ENCODE peak calls at places on chromosome 10, in four cellular contexts. One of them, this sample, is unnamed.
A peak's percentile ranks its signal among the peaks of the same experiment; 100 is the strongest.

GRCh38 chr10:80281292-80281691 is 8.2 kb downstream of the MAT1A start:
- DNase-seq in RWPE1: no peak
- DNase-seq in AG09309: no peak
- DNase-seq in SK-N-SH: no peak
- DNase-seq in this sample: no peak

GRCh38 chr10:34933676-34934075 is 118.6 kb upstream of the PARD3 start:
- DNase-seq in AG09309: no peak
- DNase-seq in SK-N-SH: no peak
- DNase-seq in RWPE1: no peak
- DNase-seq in this sample: no peak

GRCh38 chr10:48439031-48439430 is 132.6 kb downstream of the MAPK8 start:
- DNase-seq in RWPE1: no peak
- DNase-seq in SK-N-SH: no peak
- DNase-seq in AG09309: no peak
- DNase-seq in this sample: no peak

GRCh38 chr10:56633876-56634452 is 272.9 kb upstream of the ZWINT start:
- DNase-seq in SK-N-SH: no peak
- DNase-seq in AG09309: no peak
- DNase-seq in RWPE1: no peak
- DNase-seq in this sample: no peak

GRCh38 chr10:110758898-110759297 is 112.8 kb upstream of the PDCD4 start:
- DNase-seq in SK-N-SH: no peak
- DNase-seq in RWPE1: peak; percentile 68
- DNase-seq in AG09309: peak; percentile 33
- DNase-seq in this sample: no peak

GRCh38 chr10:102280397-102281015 is 35.2 kb downstream of the GBF1 start:
- DNase-seq in SK-N-SH: peak; percentile 59
- DNase-seq in AG09309: no peak
- DNase-seq in RWPE1: no peak
- DNase-seq in this sample: no peak

GRCh38 chr10:1048349-1048731 is 579 bp downstream of the IDI1 start:
- DNase-seq in AG09309: no peak
- DNase-seq in SK-N-SH: peak; percentile 32
- DNase-seq in RWPE1: no peak
- DNase-seq in this sample: no peak

GRCh38 chr10:81177651-81178244 is 640.0 kb downstream of the SH2D4B start:
- DNase-seq in RWPE1: no peak
- DNase-seq in SK-N-SH: no peak
- DNase-seq in AG09309: no peak
- DNase-seq in this sample: no peak

GRCh38 chr10:102681696-102682095 is 32.5 kb downstream of the ARL3 start:
- DNase-seq in SK-N-SH: no peak
- DNase-seq in RWPE1: no peak
- DNase-seq in AG09309: no peak
- DNase-seq in this sample: no peak

GRCh38 chr10:43734716-43735115 is 86.0 kb upstream of the ZNF32 start:
- DNase-seq in SK-N-SH: no peak
- DNase-seq in RWPE1: no peak
- DNase-seq in AG09309: no peak
- DNase-seq in this sample: no peak

GRCh38 chr10:97612386-97612785 is 20.9 kb downstream of the MORN4 start:
- DNase-seq in SK-N-SH: peak; percentile 45
- DNase-seq in AG09309: no peak
- DNase-seq in RWPE1: peak; percentile 87
- DNase-seq in this sample: no peak

GRCh38 chr10:89535185-89536012 is at the start of gene SLC16A12:
- DNase-seq in SK-N-SH: peak; percentile 74
- DNase-seq in AG09309: no peak
- DNase-seq in RWPE1: peak; percentile 34
- DNase-seq in this sample: peak; percentile 76

GRCh38 chr10:125370578-125370977 is 210.2 kb upstream of the CTBP2 start:
- DNase-seq in SK-N-SH: no peak
- DNase-seq in AG09309: no peak
- DNase-seq in RWPE1: no peak
- DNase-seq in this sample: no peak
- TF ChIP-seq CTCF in SK-N-SH: no peak
- TF ChIP-seq CTCF in AG09309: peak; percentile 9
- TF ChIP-seq CTCF in RWPE1: no peak
- TF ChIP-seq CTCF in this sample: peak; percentile 65

GRCh38 chr10:103926722-103927319 is 8.8 kb upstream of the STN1 start:
- DNase-seq in AG09309: no peak
- DNase-seq in SK-N-SH: no peak
- DNase-seq in RWPE1: no peak
- DNase-seq in this sample: no peak
- TF ChIP-seq CTCF in AG09309: no peak
- TF ChIP-seq CTCF in SK-N-SH: no peak
- TF ChIP-seq CTCF in RWPE1: no peak
- TF ChIP-seq CTCF in this sample: peak; percentile 60

DNA sequence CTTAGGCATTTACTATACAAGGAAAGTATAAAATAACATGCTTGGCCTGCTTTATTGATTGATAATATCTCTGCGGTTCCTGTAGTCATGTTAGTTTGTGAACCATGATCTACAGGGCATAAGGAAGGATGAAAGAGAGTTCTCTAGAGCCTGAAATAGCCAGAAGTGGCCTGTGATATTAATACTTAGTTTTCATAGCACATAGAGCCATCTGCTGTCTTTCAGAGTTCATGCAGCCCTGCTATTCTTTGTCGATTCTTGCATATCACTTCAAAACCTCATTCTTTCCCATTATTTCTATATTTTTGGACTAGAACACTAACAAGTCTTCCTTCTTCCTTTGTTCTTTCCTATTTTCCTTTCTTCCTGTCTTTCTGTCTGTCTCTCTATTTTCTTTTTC is 26.4 kb upstream of the PRKG1 start:
- DNase-seq in SK-N-SH: no peak
- DNase-seq in AG09309: no peak
- DNase-seq in RWPE1: no peak
- DNase-seq in this sample: no peak
- TF ChIP-seq CTCF in SK-N-SH: peak; percentile 33
- TF ChIP-seq CTCF in AG09309: peak; percentile 28
- TF ChIP-seq CTCF in RWPE1: no peak
- TF ChIP-seq CTCF in this sample: no peak

GRCh38 chr10:60821661-60822060 is 43.4 kb downstream of the CDK1 start:
- DNase-seq in SK-N-SH: no peak
- DNase-seq in RWPE1: no peak
- DNase-seq in AG09309: no peak
- DNase-seq in this sample: no peak
- TF ChIP-seq CTCF in SK-N-SH: no peak
- TF ChIP-seq CTCF in RWPE1: no peak
- TF ChIP-seq CTCF in AG09309: no peak
- TF ChIP-seq CTCF in this sample: no peak

DNA sequence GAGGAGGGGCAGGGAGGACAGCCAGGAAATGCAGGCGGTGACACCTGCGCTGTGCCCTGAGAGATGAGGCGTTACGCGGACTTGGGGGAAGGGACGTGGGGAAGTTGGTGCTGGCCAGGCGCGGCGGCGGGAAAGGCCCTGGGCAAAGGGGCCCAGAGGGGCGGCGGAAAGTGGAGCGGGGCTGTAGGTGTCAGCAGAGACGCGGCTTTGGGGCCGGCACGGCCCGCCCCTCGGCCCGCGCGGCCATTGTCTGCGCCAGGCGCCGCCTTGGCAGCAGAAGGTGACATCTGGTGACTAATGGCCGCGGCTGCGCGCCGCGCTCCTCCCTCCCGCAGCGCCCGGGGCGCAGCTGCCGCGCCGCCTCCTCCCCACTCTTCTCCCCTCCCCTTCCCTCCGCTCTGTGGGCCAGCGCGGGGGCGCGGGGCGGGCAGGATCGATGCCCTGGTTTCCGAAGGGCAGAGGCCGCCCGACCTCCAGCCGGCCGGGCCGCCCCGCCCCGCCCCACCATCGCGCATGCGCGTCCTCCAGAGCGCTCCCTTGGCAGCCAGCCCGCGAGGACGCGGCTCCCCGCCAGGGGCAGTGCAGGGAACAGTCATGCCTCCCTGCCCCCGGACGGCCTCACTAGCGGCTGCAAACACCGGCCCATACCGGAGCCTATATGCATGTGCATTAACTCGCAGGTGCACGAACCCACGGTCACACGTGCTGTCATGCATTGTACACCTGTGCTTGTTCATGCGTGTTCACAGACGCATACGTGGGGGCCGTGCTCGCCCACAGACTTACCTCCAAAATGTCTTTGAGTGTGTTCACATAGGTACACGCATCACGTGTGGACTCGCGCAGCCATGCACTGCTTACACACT is 269.6 kb downstream of the RPS24 start:
- DNase-seq in RWPE1: peak; percentile 99
- DNase-seq in SK-N-SH: peak; percentile 99
- DNase-seq in AG09309: peak; percentile 41
- DNase-seq in this sample: peak; percentile 98
- TF ChIP-seq CTCF in RWPE1: peak; percentile 79
- TF ChIP-seq CTCF in SK-N-SH: peak; percentile 66
- TF ChIP-seq CTCF in AG09309: peak; percentile 71
- TF ChIP-seq CTCF in this sample: peak; percentile 86

DNA sequence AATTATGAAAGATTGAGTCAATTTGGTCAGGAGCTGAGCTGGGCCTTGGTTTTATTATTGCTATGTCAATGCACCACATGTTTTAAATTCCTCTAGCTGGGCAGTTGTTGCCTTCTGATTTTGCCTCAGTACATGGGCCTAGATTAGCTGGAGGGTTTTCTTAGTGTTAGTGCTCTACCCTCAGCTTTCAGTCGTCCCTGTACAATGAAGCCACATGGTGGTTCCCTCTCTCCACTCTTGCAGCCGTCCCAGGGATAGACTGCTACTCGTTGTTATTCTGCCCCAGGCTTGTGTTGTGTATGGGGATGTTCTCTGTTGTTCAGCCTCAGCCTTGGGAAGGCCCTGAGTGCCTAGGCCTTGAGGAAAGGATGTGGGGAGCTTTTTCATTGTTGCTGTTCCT is 37.0 kb downstream of the NHLRC2 start:
- DNase-seq in SK-N-SH: no peak
- DNase-seq in RWPE1: no peak
- DNase-seq in AG09309: no peak
- DNase-seq in this sample: no peak
- TF ChIP-seq CTCF in SK-N-SH: no peak
- TF ChIP-seq CTCF in RWPE1: no peak
- TF ChIP-seq CTCF in AG09309: no peak
- TF ChIP-seq CTCF in this sample: no peak

DNA sequence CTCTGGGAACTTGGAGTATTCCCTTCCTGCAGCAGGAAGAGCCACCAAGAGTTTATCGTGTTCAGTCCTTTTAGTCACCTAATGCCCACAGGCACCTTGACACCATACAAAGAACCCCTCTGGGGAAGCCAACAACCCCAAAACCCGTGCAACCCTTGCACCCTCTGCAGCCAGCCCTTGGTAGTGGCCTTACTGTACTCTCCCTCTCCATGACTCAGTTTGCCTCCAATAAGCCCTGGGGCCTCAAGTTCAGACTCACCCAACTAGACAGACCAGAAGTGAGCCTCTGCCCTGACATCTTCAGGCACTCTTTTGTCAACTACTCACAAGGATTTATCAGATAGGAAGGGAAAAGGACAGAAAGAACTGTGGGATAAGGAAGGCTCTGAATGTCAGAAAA is 30.9 kb downstream of the KCNMA1 start:
- DNase-seq in AG09309: no peak
- DNase-seq in RWPE1: peak; percentile 41
- DNase-seq in SK-N-SH: no peak
- DNase-seq in this sample: no peak
- TF ChIP-seq CTCF in AG09309: peak; percentile 33
- TF ChIP-seq CTCF in RWPE1: no peak
- TF ChIP-seq CTCF in SK-N-SH: peak; percentile 9
- TF ChIP-seq CTCF in this sample: no peak

GRCh38 chr10:30387646-30388243 is 38.7 kb upstream of the MTPAP start:
- DNase-seq in AG09309: no peak
- DNase-seq in SK-N-SH: no peak
- DNase-seq in RWPE1: peak; percentile 56
- DNase-seq in this sample: no peak
- TF ChIP-seq CTCF in AG09309: peak; percentile 38
- TF ChIP-seq CTCF in SK-N-SH: no peak
- TF ChIP-seq CTCF in RWPE1: no peak
- TF ChIP-seq CTCF in this sample: no peak